ENCODE peak calls at places on chromosomes 2 and 18, in eight cellular contexts. One of them, this sample, is unnamed.

GRCh38 chr2:208265807-208266640 is at the start of gene PIKFYVE:
- DNase-seq in fibroblast of lung: peak
- DNase-seq in fibroblast of pulmonary artery: peak
- DNase-seq in epithelial cell of proximal tubule: peak
- DNase-seq in endothelial cell: peak
- DNase-seq in GM13976: peak
- DNase-seq in heart left ventricle: peak
- DNase-seq in lower lobe of right lung: peak
- DNase-seq in this sample: peak

GRCh38 chr2:12090590-12090989 is 344.2 kb downstream of the LPIN1 start:
- DNase-seq in fibroblast of lung: peak
- DNase-seq in fibroblast of pulmonary artery: no peak
- DNase-seq in epithelial cell of proximal tubule: no peak
- DNase-seq in endothelial cell: no peak
- DNase-seq in GM13976: no peak
- DNase-seq in heart left ventricle: no peak
- DNase-seq in lower lobe of right lung: no peak
- DNase-seq in this sample: no peak

GRCh38 chr2:38835015-38835601 is 40.6 kb downstream of the DHX57 start:
- DNase-seq in fibroblast of lung: peak
- DNase-seq in fibroblast of pulmonary artery: peak
- DNase-seq in epithelial cell of proximal tubule: no peak
- DNase-seq in endothelial cell: peak
- DNase-seq in GM13976: no peak
- DNase-seq in heart left ventricle: no peak
- DNase-seq in lower lobe of right lung: no peak
- DNase-seq in this sample: no peak

GRCh38 chr2:223230352-223230751 is 178.4 kb downstream of the KCNE4 start:
- DNase-seq in fibroblast of lung: no peak
- DNase-seq in fibroblast of pulmonary artery: no peak
- DNase-seq in epithelial cell of proximal tubule: no peak
- DNase-seq in endothelial cell: no peak
- DNase-seq in GM13976: no peak
- DNase-seq in heart left ventricle: no peak
- DNase-seq in lower lobe of right lung: no peak
- DNase-seq in this sample: no peak

GRCh38 chr2:61978522-61978921 is 73.0 kb downstream of the COMMD1 start:
- DNase-seq in fibroblast of lung: no peak
- DNase-seq in fibroblast of pulmonary artery: peak
- DNase-seq in epithelial cell of proximal tubule: no peak
- DNase-seq in endothelial cell: no peak
- DNase-seq in GM13976: peak
- DNase-seq in heart left ventricle: no peak
- DNase-seq in lower lobe of right lung: no peak
- DNase-seq in this sample: no peak

GRCh38 chr18:58117685-58118403 is 73.8 kb downstream of the NEDD4L start:
- DNase-seq in fibroblast of lung: peak
- DNase-seq in fibroblast of pulmonary artery: peak
- DNase-seq in epithelial cell of proximal tubule: peak
- DNase-seq in endothelial cell: no peak
- DNase-seq in GM13976: no peak
- DNase-seq in heart left ventricle: no peak
- DNase-seq in lower lobe of right lung: peak
- DNase-seq in this sample: no peak

GRCh38 chr18:79518028-79518682 is 122.4 kb downstream of the NFATC1 start:
- DNase-seq in fibroblast of lung: no peak
- DNase-seq in fibroblast of pulmonary artery: no peak
- DNase-seq in epithelial cell of proximal tubule: no peak
- DNase-seq in endothelial cell: peak
- DNase-seq in GM13976: no peak
- DNase-seq in heart left ventricle: peak
- DNase-seq in lower lobe of right lung: no peak
- DNase-seq in this sample: no peak

GRCh38 chr2:238238766-238239551 is 879 bp downstream of the HES6 start:
- DNase-seq in fibroblast of lung: peak
- DNase-seq in fibroblast of pulmonary artery: no peak
- DNase-seq in epithelial cell of proximal tubule: no peak
- DNase-seq in endothelial cell: no peak
- DNase-seq in GM13976: no peak
- DNase-seq in heart left ventricle: peak
- DNase-seq in lower lobe of right lung: peak
- DNase-seq in this sample: no peak

GRCh38 chr2:226524381-226524843 is 275.2 kb downstream of the IRS1 start:
- DNase-seq in fibroblast of lung: peak
- DNase-seq in fibroblast of pulmonary artery: peak
- DNase-seq in epithelial cell of proximal tubule: peak
- DNase-seq in endothelial cell: no peak
- DNase-seq in GM13976: no peak
- DNase-seq in heart left ventricle: no peak
- DNase-seq in lower lobe of right lung: no peak
- DNase-seq in this sample: peak

GRCh38 chr2:108910541-108911396 is 78.3 kb downstream of the EDAR start:
- DNase-seq in fibroblast of lung: no peak
- DNase-seq in fibroblast of pulmonary artery: no peak
- DNase-seq in epithelial cell of proximal tubule: no peak
- DNase-seq in endothelial cell: no peak
- DNase-seq in GM13976: no peak
- DNase-seq in heart left ventricle: no peak
- DNase-seq in lower lobe of right lung: no peak
- DNase-seq in this sample: no peak

GRCh38 chr2:239093956-239094355 is 246.1 kb downstream of the TWIST2 start:
- DNase-seq in fibroblast of lung: no peak
- DNase-seq in fibroblast of pulmonary artery: no peak
- DNase-seq in epithelial cell of proximal tubule: no peak
- DNase-seq in endothelial cell: no peak
- DNase-seq in GM13976: no peak
- DNase-seq in heart left ventricle: no peak
- DNase-seq in lower lobe of right lung: no peak
- DNase-seq in this sample: no peak

GRCh38 chr18:49090901-49091300 is 140.1 kb upstream of the SMAD7 start:
- DNase-seq in fibroblast of lung: no peak
- DNase-seq in fibroblast of pulmonary artery: no peak
- DNase-seq in epithelial cell of proximal tubule: no peak
- DNase-seq in endothelial cell: no peak
- DNase-seq in GM13976: no peak
- DNase-seq in heart left ventricle: no peak
- DNase-seq in lower lobe of right lung: no peak
- DNase-seq in this sample: no peak

GRCh38 chr2:159286709-159287441 is 372 bp upstream of the WDSUB1 start:
- DNase-seq in fibroblast of lung: peak
- DNase-seq in fibroblast of pulmonary artery: peak
- DNase-seq in epithelial cell of proximal tubule: peak
- DNase-seq in endothelial cell: peak
- DNase-seq in GM13976: peak
- DNase-seq in heart left ventricle: peak
- DNase-seq in lower lobe of right lung: peak
- DNase-seq in this sample: peak

GRCh38 chr2:233705911-233706506 is 6.7 kb upstream of the UGT1A5 start:
- DNase-seq in fibroblast of lung: peak
- DNase-seq in fibroblast of pulmonary artery: peak
- DNase-seq in epithelial cell of proximal tubule: no peak
- DNase-seq in endothelial cell: no peak
- DNase-seq in GM13976: no peak
- DNase-seq in heart left ventricle: no peak
- DNase-seq in lower lobe of right lung: peak
- DNase-seq in this sample: no peak

GRCh38 chr18:60892855-60893254 is 440.4 kb upstream of the CDH20 start:
- DNase-seq in fibroblast of lung: peak
- DNase-seq in fibroblast of pulmonary artery: peak
- DNase-seq in epithelial cell of proximal tubule: no peak
- DNase-seq in endothelial cell: no peak
- DNase-seq in GM13976: no peak
- DNase-seq in heart left ventricle: no peak
- DNase-seq in lower lobe of right lung: no peak
- DNase-seq in this sample: peak

GRCh38 chr2:167942495-167943081 is 304.8 kb downstream of the STK39 start:
- DNase-seq in fibroblast of lung: peak
- DNase-seq in fibroblast of pulmonary artery: no peak
- DNase-seq in epithelial cell of proximal tubule: no peak
- DNase-seq in endothelial cell: no peak
- DNase-seq in GM13976: no peak
- DNase-seq in heart left ventricle: no peak
- DNase-seq in lower lobe of right lung: no peak
- DNase-seq in this sample: no peak

GRCh38 chr2:204364860-204365530 is 180.3 kb upstream of the PARD3B start:
- DNase-seq in fibroblast of lung: no peak
- DNase-seq in fibroblast of pulmonary artery: no peak
- DNase-seq in epithelial cell of proximal tubule: no peak
- DNase-seq in endothelial cell: no peak
- DNase-seq in GM13976: no peak
- DNase-seq in heart left ventricle: no peak
- DNase-seq in lower lobe of right lung: no peak
- DNase-seq in this sample: no peak

GRCh38 chr2:105102963-105103421 is 65.1 kb downstream of the MRPS9 start:
- DNase-seq in fibroblast of lung: peak
- DNase-seq in fibroblast of pulmonary artery: peak
- DNase-seq in epithelial cell of proximal tubule: no peak
- DNase-seq in endothelial cell: no peak
- DNase-seq in GM13976: no peak
- DNase-seq in heart left ventricle: no peak
- DNase-seq in lower lobe of right lung: no peak
- DNase-seq in this sample: peak

GRCh38 chr2:73920577-73921545 is 5.8 kb upstream of the DGUOK start:
- DNase-seq in fibroblast of lung: no peak
- DNase-seq in fibroblast of pulmonary artery: no peak
- DNase-seq in epithelial cell of proximal tubule: no peak
- DNase-seq in endothelial cell: peak
- DNase-seq in GM13976: peak
- DNase-seq in heart left ventricle: no peak
- DNase-seq in lower lobe of right lung: peak
- DNase-seq in this sample: no peak
- TF ChIP-seq CTCF in fibroblast of lung: peak
- TF ChIP-seq CTCF in fibroblast of pulmonary artery: peak
- TF ChIP-seq CTCF in epithelial cell of proximal tubule: peak
- TF ChIP-seq CTCF in endothelial cell: peak
- TF ChIP-seq CTCF in GM13976: peak
- TF ChIP-seq CTCF in heart left ventricle: peak
- TF ChIP-seq CTCF in lower lobe of right lung: peak
- TF ChIP-seq CTCF in this sample: peak

GRCh38 chr2:714005-714741 is 37.0 kb upstream of the TMEM18 start:
- DNase-seq in fibroblast of lung: peak
- DNase-seq in fibroblast of pulmonary artery: peak
- DNase-seq in epithelial cell of proximal tubule: peak
- DNase-seq in endothelial cell: peak
- DNase-seq in GM13976: peak
- DNase-seq in heart left ventricle: no peak
- DNase-seq in lower lobe of right lung: no peak
- DNase-seq in this sample: peak

GRCh38 chr2:710867-711266 is 33.7 kb upstream of the TMEM18 start:
- DNase-seq in fibroblast of lung: no peak
- DNase-seq in fibroblast of pulmonary artery: no peak
- DNase-seq in epithelial cell of proximal tubule: no peak
- DNase-seq in endothelial cell: no peak
- DNase-seq in GM13976: no peak
- DNase-seq in heart left ventricle: no peak
- DNase-seq in lower lobe of right lung: no peak
- DNase-seq in this sample: no peak

GRCh38 chr2:708667-709066 is 31.5 kb upstream of the TMEM18 start:
- DNase-seq in fibroblast of lung: no peak
- DNase-seq in fibroblast of pulmonary artery: no peak
- DNase-seq in epithelial cell of proximal tubule: no peak
- DNase-seq in endothelial cell: no peak
- DNase-seq in GM13976: no peak
- DNase-seq in heart left ventricle: no peak
- DNase-seq in lower lobe of right lung: no peak
- DNase-seq in this sample: no peak

GRCh38 chr2:705971-706511 is 28.8 kb upstream of the TMEM18 start:
- DNase-seq in fibroblast of lung: no peak
- DNase-seq in fibroblast of pulmonary artery: no peak
- DNase-seq in epithelial cell of proximal tubule: no peak
- DNase-seq in endothelial cell: no peak
- DNase-seq in GM13976: peak
- DNase-seq in heart left ventricle: no peak
- DNase-seq in lower lobe of right lung: no peak
- DNase-seq in this sample: no peak

DNA sequence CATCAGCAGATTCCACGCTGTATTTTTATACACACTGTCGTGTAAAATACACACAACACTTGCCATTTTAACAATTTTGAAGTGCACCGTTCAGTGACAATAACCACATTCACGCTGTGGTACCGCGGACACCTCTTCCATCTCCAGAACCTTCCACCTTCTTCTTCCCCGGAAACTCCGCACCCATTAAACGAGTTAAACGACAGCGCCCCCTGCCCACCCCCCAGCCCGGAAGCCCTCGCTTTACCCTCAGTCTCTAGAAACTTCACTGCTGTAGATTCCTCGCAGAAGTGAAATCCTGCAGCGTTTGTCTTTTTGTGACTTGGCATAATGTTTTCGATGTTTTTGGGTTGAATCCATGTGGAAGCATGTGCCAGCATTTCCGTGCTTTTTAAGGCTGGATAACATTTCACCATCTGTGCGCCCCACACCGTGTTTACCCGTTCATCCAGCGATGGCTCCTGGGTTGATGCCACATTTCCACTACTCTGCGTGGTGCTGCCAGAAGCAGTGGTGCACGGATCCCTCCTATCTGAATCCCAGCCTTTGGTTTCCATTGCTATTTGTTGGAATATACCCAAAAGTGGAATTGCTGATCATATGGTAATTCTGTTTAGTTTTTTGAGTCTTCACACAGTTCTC is 32.1 kb upstream of the TMEM18 start:
- DNase-seq in fibroblast of lung: no peak
- DNase-seq in fibroblast of pulmonary artery: no peak
- DNase-seq in epithelial cell of proximal tubule: no peak
- DNase-seq in endothelial cell: no peak
- DNase-seq in GM13976: no peak
- DNase-seq in heart left ventricle: no peak
- DNase-seq in lower lobe of right lung: no peak
- DNase-seq in this sample: no peak
- TF ChIP-seq CTCF in fibroblast of lung: no peak
- TF ChIP-seq CTCF in fibroblast of pulmonary artery: no peak
- TF ChIP-seq CTCF in epithelial cell of proximal tubule: no peak
- TF ChIP-seq CTCF in endothelial cell: no peak
- TF ChIP-seq CTCF in GM13976: no peak
- TF ChIP-seq CTCF in heart left ventricle: no peak
- TF ChIP-seq CTCF in lower lobe of right lung: no peak
- TF ChIP-seq CTCF in this sample: peak

GRCh38 chr2:47359375-47359868 is 43.5 kb upstream of the MSH2 start:
- DNase-seq in fibroblast of lung: no peak
- DNase-seq in fibroblast of pulmonary artery: no peak
- DNase-seq in epithelial cell of proximal tubule: no peak
- DNase-seq in endothelial cell: no peak
- DNase-seq in GM13976: no peak
- DNase-seq in heart left ventricle: no peak
- DNase-seq in lower lobe of right lung: no peak
- DNase-seq in this sample: no peak
- TF ChIP-seq CTCF in fibroblast of lung: no peak
- TF ChIP-seq CTCF in fibroblast of pulmonary artery: no peak
- TF ChIP-seq CTCF in epithelial cell of proximal tubule: no peak
- TF ChIP-seq CTCF in endothelial cell: no peak
- TF ChIP-seq CTCF in GM13976: no peak
- TF ChIP-seq CTCF in heart left ventricle: no peak
- TF ChIP-seq CTCF in lower lobe of right lung: no peak
- TF ChIP-seq CTCF in this sample: no peak

GRCh38 chr2:170461875-170462274 is 253.3 kb upstream of the SP5 start:
- DNase-seq in fibroblast of lung: no peak
- DNase-seq in fibroblast of pulmonary artery: no peak
- DNase-seq in epithelial cell of proximal tubule: no peak
- DNase-seq in endothelial cell: no peak
- DNase-seq in GM13976: no peak
- DNase-seq in heart left ventricle: no peak
- DNase-seq in lower lobe of right lung: no peak
- DNase-seq in this sample: no peak
- TF ChIP-seq CTCF in fibroblast of lung: peak
- TF ChIP-seq CTCF in fibroblast of pulmonary artery: no peak
- TF ChIP-seq CTCF in epithelial cell of proximal tubule: peak
- TF ChIP-seq CTCF in endothelial cell: no peak
- TF ChIP-seq CTCF in GM13976: no peak
- TF ChIP-seq CTCF in heart left ventricle: no peak
- TF ChIP-seq CTCF in lower lobe of right lung: no peak
- TF ChIP-seq CTCF in this sample: no peak